ENCODE peak calls at places on chromosome 18, in seven cellular contexts. One of them, this sample, is unnamed.

GRCh38 chr18:66749475-66750035 is 145.7 kb upstream of the CDH19 start:
- DNase-seq in HT-29: no peak
- DNase-seq in GM19239: no peak
- DNase-seq in AG04450: no peak
- DNase-seq in T-helper 9 cell: no peak
- DNase-seq in HuH-7.5: no peak
- DNase-seq in MCF 10A: no peak
- DNase-seq in this sample: no peak

GRCh38 chr18:25814841-25815458 is 275.5 kb downstream of the SS18 start:
- DNase-seq in HT-29: no peak
- DNase-seq in HuH-7.5: no peak
- DNase-seq in MCF 10A: no peak
- DNase-seq in AG04450: no peak
- DNase-seq in GM19239: peak; percentile 46
- DNase-seq in T-helper 9 cell: no peak
- DNase-seq in this sample: no peak

GRCh38 chr18:7205346-7205745 is 25.5 kb upstream of the LRRC30 start:
- DNase-seq in T-helper 9 cell: no peak
- DNase-seq in AG04450: no peak
- DNase-seq in GM19239: no peak
- DNase-seq in HuH-7.5: no peak
- DNase-seq in HT-29: no peak
- DNase-seq in MCF 10A: no peak
- DNase-seq in this sample: no peak

GRCh38 chr18:70249118-70249517 is 39.7 kb upstream of the SOCS6 start:
- DNase-seq in T-helper 9 cell: no peak
- DNase-seq in MCF 10A: peak; percentile 27
- DNase-seq in AG04450: no peak
- DNase-seq in GM19239: no peak
- DNase-seq in HT-29: no peak
- DNase-seq in HuH-7.5: no peak
- DNase-seq in this sample: peak; percentile 48

GRCh38 chr18:40431071-40431998 is 1523.7 kb upstream of the PIK3C3 start:
- DNase-seq in HT-29: no peak
- DNase-seq in GM19239: no peak
- DNase-seq in T-helper 9 cell: no peak
- DNase-seq in HuH-7.5: no peak
- DNase-seq in AG04450: no peak
- DNase-seq in MCF 10A: no peak
- DNase-seq in this sample: no peak

GRCh38 chr18:361941-362913 is 94.4 kb upstream of the THOC1 start:
- DNase-seq in HuH-7.5: peak; percentile 62
- DNase-seq in MCF 10A: peak; percentile 4
- DNase-seq in GM19239: no peak
- DNase-seq in AG04450: peak; percentile 48
- DNase-seq in T-helper 9 cell: no peak
- DNase-seq in HT-29: no peak
- DNase-seq in this sample: no peak

GRCh38 chr18:22831441-22831904 is 101.7 kb upstream of the RBBP8 start:
- DNase-seq in T-helper 9 cell: no peak
- DNase-seq in HuH-7.5: no peak
- DNase-seq in HT-29: no peak
- DNase-seq in MCF 10A: peak; percentile 97
- DNase-seq in GM19239: no peak
- DNase-seq in AG04450: peak; percentile 61
- DNase-seq in this sample: no peak

GRCh38 chr18:51391215-51391614 is 193.7 kb upstream of the MEX3C start:
- DNase-seq in AG04450: no peak
- DNase-seq in T-helper 9 cell: no peak
- DNase-seq in GM19239: no peak
- DNase-seq in MCF 10A: no peak
- DNase-seq in HuH-7.5: no peak
- DNase-seq in HT-29: no peak
- DNase-seq in this sample: no peak

GRCh38 chr18:34802938-34803337 is 92.8 kb downstream of the DTNA start:
- DNase-seq in T-helper 9 cell: no peak
- DNase-seq in GM19239: no peak
- DNase-seq in AG04450: no peak
- DNase-seq in HuH-7.5: no peak
- DNase-seq in HT-29: no peak
- DNase-seq in MCF 10A: no peak
- DNase-seq in this sample: no peak

GRCh38 chr18:801137-801536 is 10.9 kb downstream of the YES1 start:
- DNase-seq in AG04450: no peak
- DNase-seq in GM19239: no peak
- DNase-seq in HuH-7.5: no peak
- DNase-seq in HT-29: no peak
- DNase-seq in T-helper 9 cell: no peak
- DNase-seq in MCF 10A: no peak
- DNase-seq in this sample: no peak

GRCh38 chr18:48834421-48835011 is 116.2 kb downstream of the SMAD7 start:
- DNase-seq in MCF 10A: peak; percentile 96
- DNase-seq in HT-29: peak; percentile 77
- DNase-seq in T-helper 9 cell: peak; percentile 67
- DNase-seq in AG04450: peak; percentile 78
- DNase-seq in HuH-7.5: no peak
- DNase-seq in GM19239: peak; percentile 58
- DNase-seq in this sample: peak; percentile 99

GRCh38 chr18:7066965-7067555 is 50.5 kb downstream of the LAMA1 start:
- DNase-seq in HT-29: no peak
- DNase-seq in AG04450: no peak
- DNase-seq in HuH-7.5: no peak
- DNase-seq in T-helper 9 cell: no peak
- DNase-seq in GM19239: no peak
- DNase-seq in MCF 10A: no peak
- DNase-seq in this sample: no peak

GRCh38 chr18:45008694-45009372 is 328.1 kb downstream of the SETBP1 start:
- DNase-seq in AG04450: no peak
- DNase-seq in HT-29: no peak
- DNase-seq in GM19239: no peak
- DNase-seq in MCF 10A: no peak
- DNase-seq in HuH-7.5: no peak
- DNase-seq in T-helper 9 cell: no peak
- DNase-seq in this sample: no peak

GRCh38 chr18:58158008-58158407 is 114.0 kb downstream of the NEDD4L start:
- DNase-seq in GM19239: no peak
- DNase-seq in HuH-7.5: no peak
- DNase-seq in MCF 10A: no peak
- DNase-seq in AG04450: no peak
- DNase-seq in HT-29: no peak
- DNase-seq in T-helper 9 cell: no peak
- DNase-seq in this sample: no peak

GRCh38 chr18:63152791-63153190 is 166.8 kb downstream of the BCL2 start:
- DNase-seq in HT-29: no peak
- DNase-seq in AG04450: no peak
- DNase-seq in T-helper 9 cell: no peak
- DNase-seq in MCF 10A: no peak
- DNase-seq in GM19239: no peak
- DNase-seq in HuH-7.5: no peak
- DNase-seq in this sample: no peak

GRCh38 chr18:51425475-51425874 is 228.0 kb upstream of the MEX3C start:
- DNase-seq in GM19239: no peak
- DNase-seq in MCF 10A: no peak
- DNase-seq in T-helper 9 cell: no peak
- DNase-seq in HuH-7.5: no peak
- DNase-seq in HT-29: no peak
- DNase-seq in AG04450: no peak
- DNase-seq in this sample: no peak

GRCh38 chr18:33404244-33404873 is 36.2 kb downstream of the CCDC178 start:
- DNase-seq in GM19239: no peak
- DNase-seq in HT-29: no peak
- DNase-seq in MCF 10A: no peak
- DNase-seq in T-helper 9 cell: no peak
- DNase-seq in HuH-7.5: no peak
- DNase-seq in AG04450: no peak
- DNase-seq in this sample: peak; percentile 34

GRCh38 chr18:80074183-80074582 is 34.9 kb upstream of the ADNP2 start:
- DNase-seq in HuH-7.5: no peak
- DNase-seq in GM19239: no peak
- DNase-seq in MCF 10A: no peak
- DNase-seq in HT-29: no peak
- DNase-seq in T-helper 9 cell: no peak
- DNase-seq in AG04450: no peak
- DNase-seq in this sample: no peak

GRCh38 chr18:61900504-61901281 is 7.9 kb upstream of the RNF152 start:
- DNase-seq in T-helper 9 cell: no peak
- DNase-seq in MCF 10A: no peak
- DNase-seq in GM19239: no peak
- DNase-seq in AG04450: no peak
- DNase-seq in HuH-7.5: no peak
- DNase-seq in HT-29: no peak
- DNase-seq in this sample: no peak

GRCh38 chr18:40367576-40367975 is 1587.5 kb upstream of the PIK3C3 start:
- DNase-seq in AG04450: no peak
- DNase-seq in MCF 10A: no peak
- DNase-seq in HT-29: no peak
- DNase-seq in GM19239: no peak
- DNase-seq in HuH-7.5: no peak
- DNase-seq in T-helper 9 cell: no peak
- DNase-seq in this sample: no peak

GRCh38 chr18:26778054-26778393 is 87.5 kb downstream of the AQP4 start:
- DNase-seq in HuH-7.5: no peak
- DNase-seq in T-helper 9 cell: no peak
- DNase-seq in HT-29: no peak
- DNase-seq in MCF 10A: no peak
- DNase-seq in AG04450: no peak
- DNase-seq in GM19239: no peak
- DNase-seq in this sample: no peak

GRCh38 chr18:63119647-63120046 is 199.9 kb downstream of the BCL2 start:
- DNase-seq in T-helper 9 cell: no peak
- DNase-seq in HuH-7.5: peak; percentile 33
- DNase-seq in MCF 10A: peak; percentile 22
- DNase-seq in HT-29: peak; percentile 15
- DNase-seq in GM19239: no peak
- DNase-seq in AG04450: no peak
- DNase-seq in this sample: peak; percentile 57

GRCh38 chr18:46054956-46055831 is 16.9 kb downstream of the PSTPIP2 start:
- DNase-seq in AG04450: no peak
- DNase-seq in T-helper 9 cell: no peak
- DNase-seq in GM19239: no peak
- DNase-seq in MCF 10A: no peak
- DNase-seq in HuH-7.5: no peak
- DNase-seq in HT-29: no peak
- DNase-seq in this sample: no peak

GRCh38 chr18:48756511-48757226 is 194.1 kb downstream of the SMAD7 start:
- DNase-seq in HT-29: no peak
- DNase-seq in GM19239: no peak
- DNase-seq in T-helper 9 cell: no peak
- DNase-seq in HuH-7.5: no peak
- DNase-seq in MCF 10A: no peak
- DNase-seq in AG04450: no peak
- DNase-seq in this sample: no peak

GRCh38 chr18:1968801-1969498 is 602.4 kb downstream of the METTL4 start:
- DNase-seq in AG04450: no peak
- DNase-seq in MCF 10A: no peak
- DNase-seq in GM19239: no peak
- DNase-seq in T-helper 9 cell: no peak
- DNase-seq in HuH-7.5: no peak
- DNase-seq in HT-29: no peak
- DNase-seq in this sample: no peak

GRCh38 chr18:189254-189653 is 30.9 kb downstream of the USP14 start:
- DNase-seq in HT-29: no peak
- DNase-seq in T-helper 9 cell: no peak
- DNase-seq in GM19239: no peak
- DNase-seq in AG04450: no peak
- DNase-seq in MCF 10A: no peak
- DNase-seq in HuH-7.5: no peak
- DNase-seq in this sample: no peak

GRCh38 chr18:9989481-9989880 is 75.7 kb downstream of the VAPA start:
- DNase-seq in HT-29: no peak
- DNase-seq in HuH-7.5: no peak
- DNase-seq in T-helper 9 cell: no peak
- DNase-seq in AG04450: no peak
- DNase-seq in MCF 10A: no peak
- DNase-seq in GM19239: no peak
- DNase-seq in this sample: no peak

GRCh38 chr18:34991561-34991960 is 49.7 kb upstream of the MAPRE2 start:
- DNase-seq in HT-29: no peak
- DNase-seq in T-helper 9 cell: no peak
- DNase-seq in AG04450: no peak
- DNase-seq in GM19239: no peak
- DNase-seq in MCF 10A: peak; percentile 80
- DNase-seq in HuH-7.5: no peak
- DNase-seq in this sample: no peak

GRCh38 chr18:77136076-77136718 is 3.6 kb upstream of the MBP start:
- DNase-seq in HuH-7.5: no peak
- DNase-seq in AG04450: no peak
- DNase-seq in T-helper 9 cell: no peak
- DNase-seq in GM19239: no peak
- DNase-seq in HT-29: no peak
- DNase-seq in MCF 10A: no peak
- DNase-seq in this sample: no peak

GRCh38 chr18:79905389-79905911 is 46.0 kb downstream of the SLC66A2 start:
- DNase-seq in AG04450: no peak
- DNase-seq in MCF 10A: no peak
- DNase-seq in HT-29: no peak
- DNase-seq in T-helper 9 cell: no peak
- DNase-seq in GM19239: no peak
- DNase-seq in HuH-7.5: no peak
- DNase-seq in this sample: no peak

GRCh38 chr18:74508821-74509225 is 12.7 kb downstream of the CNDP2 start:
- DNase-seq in MCF 10A: no peak
- DNase-seq in T-helper 9 cell: no peak
- DNase-seq in HuH-7.5: no peak
- DNase-seq in HT-29: no peak
- DNase-seq in GM19239: no peak
- DNase-seq in AG04450: no peak
- DNase-seq in this sample: no peak

GRCh38 chr18:2293109-2293839 is 278.0 kb downstream of the METTL4 start:
- DNase-seq in T-helper 9 cell: no peak
- DNase-seq in HT-29: no peak
- DNase-seq in GM19239: no peak
- DNase-seq in AG04450: no peak
- DNase-seq in MCF 10A: no peak
- DNase-seq in HuH-7.5: no peak
- DNase-seq in this sample: no peak

GRCh38 chr18:79962835-79963657 is 1.4 kb upstream of the HSBP1L1 start:
- DNase-seq in T-helper 9 cell: peak; percentile 42
- DNase-seq in HT-29: no peak
- DNase-seq in AG04450: no peak
- DNase-seq in HuH-7.5: no peak
- DNase-seq in GM19239: no peak
- DNase-seq in MCF 10A: no peak
- DNase-seq in this sample: no peak

GRCh38 chr18:61502472-61502871 is 169.2 kb downstream of the CDH20 start:
- DNase-seq in GM19239: peak; percentile 30
- DNase-seq in MCF 10A: peak; percentile 61
- DNase-seq in HT-29: peak; percentile 52
- DNase-seq in T-helper 9 cell: no peak
- DNase-seq in AG04450: peak; percentile 32
- DNase-seq in HuH-7.5: peak; percentile 11
- DNase-seq in this sample: peak; percentile 70

GRCh38 chr18:36663312-36663711 is 165.5 kb downstream of the TPGS2 start:
- DNase-seq in AG04450: no peak
- DNase-seq in HuH-7.5: no peak
- DNase-seq in MCF 10A: no peak
- DNase-seq in T-helper 9 cell: no peak
- DNase-seq in GM19239: no peak
- DNase-seq in HT-29: no peak
- DNase-seq in this sample: no peak